ENCODE peak calls at places on chromosomes 16 and 17, in four cellular contexts. One of them, this sample, is unnamed.

GRCh38 chr16:68453816-68454215 is 5.5 kb upstream of the SMPD3 start:
- DNase-seq in heart left ventricle: no peak
- DNase-seq in GM10248: no peak
- DNase-seq in tibial artery: no peak
- DNase-seq in this sample: no peak

GRCh38 chr17:2203818-2204217 is 99.8 kb downstream of the SMG6 start:
- DNase-seq in tibial artery: no peak
- DNase-seq in heart left ventricle: no peak
- DNase-seq in GM10248: no peak
- DNase-seq in this sample: no peak

GRCh38 chr17:15998031-15998574 is 1.4 kb downstream of the ZSWIM7 start:
- DNase-seq in tibial artery: no peak
- DNase-seq in heart left ventricle: no peak
- DNase-seq in GM10248: no peak
- DNase-seq in this sample: no peak

GRCh38 chr16:66091462-66091861 is 275.0 kb upstream of the CDH5 start:
- DNase-seq in tibial artery: no peak
- DNase-seq in heart left ventricle: no peak
- DNase-seq in GM10248: no peak
- DNase-seq in this sample: no peak

GRCh38 chr17:79960788-79961522 is 74.7 kb downstream of the TBC1D16 start:
- DNase-seq in tibial artery: no peak
- DNase-seq in heart left ventricle: no peak
- DNase-seq in GM10248: no peak
- DNase-seq in this sample: no peak

GRCh38 chr17:45895304-45895968 is 1.1 kb downstream of the MAPT start:
- DNase-seq in tibial artery: no peak
- DNase-seq in heart left ventricle: peak
- DNase-seq in GM10248: no peak
- DNase-seq in this sample: peak

GRCh38 chr16:85898521-85899442 is at the start of gene IRF8:
- DNase-seq in tibial artery: peak
- DNase-seq in GM10248: peak
- DNase-seq in heart left ventricle: peak
- DNase-seq in this sample: peak

GRCh38 chr17:17189559-17189958 is 16.6 kb downstream of the PLD6 start:
- DNase-seq in heart left ventricle: no peak
- DNase-seq in GM10248: no peak
- DNase-seq in tibial artery: no peak
- DNase-seq in this sample: no peak

GRCh38 chr17:77957869-77958715 is at the start of gene TNRC6C:
- DNase-seq in GM10248: peak
- DNase-seq in tibial artery: peak
- DNase-seq in heart left ventricle: peak
- DNase-seq in this sample: peak

GRCh38 chr17:30790279-30790678 is 34.2 kb downstream of the CRLF3 start:
- DNase-seq in heart left ventricle: no peak
- DNase-seq in tibial artery: no peak
- DNase-seq in GM10248: peak
- DNase-seq in this sample: peak

GRCh38 chr17:80006339-80006720 is 29.3 kb downstream of the TBC1D16 start:
- DNase-seq in tibial artery: no peak
- DNase-seq in GM10248: no peak
- DNase-seq in heart left ventricle: no peak
- DNase-seq in this sample: no peak

GRCh38 chr16:56481468-56482112 is 30.2 kb downstream of the OGFOD1 start:
- DNase-seq in heart left ventricle: no peak
- DNase-seq in tibial artery: no peak
- DNase-seq in GM10248: no peak
- DNase-seq in this sample: no peak

GRCh38 chr16:719815-720506 is 985 bp upstream of the ANTKMT start:
- DNase-seq in GM10248: no peak
- DNase-seq in tibial artery: no peak
- DNase-seq in heart left ventricle: no peak
- DNase-seq in this sample: no peak

GRCh38 chr16:13968835-13969234 is 48.9 kb downstream of the ERCC4 start:
- DNase-seq in GM10248: no peak
- DNase-seq in heart left ventricle: no peak
- DNase-seq in tibial artery: no peak
- DNase-seq in this sample: no peak

GRCh38 chr16:87966685-87967185 is 15.5 kb downstream of the BANP start:
- DNase-seq in heart left ventricle: peak
- DNase-seq in GM10248: no peak
- DNase-seq in tibial artery: no peak
- DNase-seq in this sample: no peak

GRCh38 chr16:68434654-68435210 is 13.6 kb downstream of the SMPD3 start:
- DNase-seq in GM10248: no peak
- DNase-seq in tibial artery: no peak
- DNase-seq in heart left ventricle: no peak
- DNase-seq in this sample: no peak

GRCh38 chr16:14240216-14240843 is 169.2 kb downstream of the MRTFB start:
- DNase-seq in tibial artery: no peak
- DNase-seq in heart left ventricle: no peak
- DNase-seq in GM10248: no peak
- DNase-seq in this sample: no peak

GRCh38 chr17:57045868-57046671 is 39.0 kb upstream of the AKAP1 start:
- DNase-seq in GM10248: peak
- DNase-seq in heart left ventricle: no peak
- DNase-seq in tibial artery: no peak
- DNase-seq in this sample: peak

GRCh38 chr17:37177234-37177633 is 198.6 kb upstream of the C17orf78 start:
- DNase-seq in tibial artery: no peak
- DNase-seq in heart left ventricle: no peak
- DNase-seq in GM10248: no peak
- DNase-seq in this sample: no peak

GRCh38 chr17:71846561-71846960 is 274.3 kb upstream of the SOX9 start:
- DNase-seq in GM10248: no peak
- DNase-seq in heart left ventricle: no peak
- DNase-seq in tibial artery: no peak
- DNase-seq in this sample: no peak

GRCh38 chr17:2911035-2911754 is 115.0 kb downstream of the RAP1GAP2 start:
- DNase-seq in tibial artery: no peak
- DNase-seq in GM10248: no peak
- DNase-seq in heart left ventricle: no peak
- DNase-seq in this sample: no peak

GRCh38 chr17:59373879-59374495 is 42.5 kb downstream of the YPEL2 start:
- DNase-seq in GM10248: no peak
- DNase-seq in tibial artery: peak
- DNase-seq in heart left ventricle: no peak
- DNase-seq in this sample: no peak

GRCh38 chr17:34639706-34640425 is 60.5 kb downstream of the TMEM132E start:
- DNase-seq in GM10248: no peak
- DNase-seq in tibial artery: no peak
- DNase-seq in heart left ventricle: no peak
- DNase-seq in this sample: no peak

GRCh38 chr17:59067756-59068155 is 38.9 kb downstream of the TRIM37 start:
- DNase-seq in tibial artery: no peak
- DNase-seq in heart left ventricle: no peak
- DNase-seq in GM10248: peak
- DNase-seq in this sample: peak

GRCh38 chr17:55549140-55549539 is 37.9 kb upstream of the SMIM36 start:
- DNase-seq in heart left ventricle: no peak
- DNase-seq in GM10248: no peak
- DNase-seq in tibial artery: no peak
- DNase-seq in this sample: peak

GRCh38 chr17:2421315-2422147 is 20.7 kb upstream of the MNT start:
- DNase-seq in heart left ventricle: no peak
- DNase-seq in GM10248: no peak
- DNase-seq in tibial artery: no peak
- DNase-seq in this sample: no peak

GRCh38 chr17:49290690-49291326 is 60.2 kb upstream of the PHOSPHO1 start:
- DNase-seq in heart left ventricle: no peak
- DNase-seq in tibial artery: no peak
- DNase-seq in GM10248: no peak
- DNase-seq in this sample: no peak

GRCh38 chr16:75225678-75226515 is 7.1 kb downstream of the CTRB1 start:
- DNase-seq in heart left ventricle: peak
- DNase-seq in GM10248: no peak
- DNase-seq in tibial artery: no peak
- DNase-seq in this sample: no peak

GRCh38 chr17:32695864-32696263 is 181.1 kb downstream of the MYO1D start:
- DNase-seq in tibial artery: no peak
- DNase-seq in GM10248: no peak
- DNase-seq in heart left ventricle: no peak
- DNase-seq in this sample: no peak

GRCh38 chr16:49588729-49589384 is 215.3 kb downstream of the C16orf78 start:
- DNase-seq in GM10248: no peak
- DNase-seq in tibial artery: peak
- DNase-seq in heart left ventricle: peak
- DNase-seq in this sample: no peak

GRCh38 chr16:86382774-86383407 is 127.4 kb upstream of the FOXF1 start:
- DNase-seq in tibial artery: no peak
- DNase-seq in GM10248: no peak
- DNase-seq in heart left ventricle: no peak
- DNase-seq in this sample: no peak

GRCh38 chr16:3690991-3691720 is 26.2 kb downstream of the TRAP1 start:
- DNase-seq in GM10248: no peak
- DNase-seq in tibial artery: peak
- DNase-seq in heart left ventricle: peak
- DNase-seq in this sample: no peak

GRCh38 chr16:66205287-66206167 is 161.0 kb upstream of the CDH5 start:
- DNase-seq in GM10248: no peak
- DNase-seq in tibial artery: no peak
- DNase-seq in heart left ventricle: no peak
- DNase-seq in this sample: no peak

GRCh38 chr17:29005936-29006438 is at the start of gene SEZ6:
- DNase-seq in tibial artery: peak
- DNase-seq in GM10248: peak
- DNase-seq in heart left ventricle: peak
- DNase-seq in this sample: peak
- TF ChIP-seq CTCF in tibial artery: no peak
- TF ChIP-seq CTCF in GM10248: no peak
- TF ChIP-seq CTCF in heart left ventricle: no peak
- TF ChIP-seq CTCF in this sample: no peak

DNA sequence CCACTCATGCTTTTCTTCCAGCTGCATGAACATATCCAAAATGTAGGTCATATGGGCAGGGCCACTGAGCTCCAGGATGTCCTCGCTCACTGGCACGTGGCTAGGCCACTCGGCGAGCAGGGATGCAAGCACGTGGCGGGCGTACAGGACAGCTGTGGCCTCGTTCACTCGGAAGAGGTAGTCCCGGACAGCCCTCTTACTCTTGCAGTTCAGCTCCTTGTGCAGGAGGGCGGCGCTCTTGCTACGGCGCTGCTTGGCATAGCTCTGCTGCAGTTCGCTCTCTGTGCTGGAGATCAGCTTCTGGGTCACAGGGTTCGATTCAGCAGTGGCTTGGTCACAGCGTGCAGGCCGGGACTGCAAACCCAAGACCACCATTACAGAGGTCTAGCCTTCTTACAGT is 53.1 kb upstream of the ATP2A3 start:
- DNase-seq in GM10248: no peak
- DNase-seq in tibial artery: no peak
- DNase-seq in heart left ventricle: no peak
- DNase-seq in this sample: no peak
- TF ChIP-seq CTCF in GM10248: peak
- TF ChIP-seq CTCF in tibial artery: no peak
- TF ChIP-seq CTCF in heart left ventricle: no peak
- TF ChIP-seq CTCF in this sample: peak

GRCh38 chr17:81693491-81694360 is 9.4 kb upstream of the MRPL12 start:
- DNase-seq in heart left ventricle: no peak
- DNase-seq in GM10248: no peak
- DNase-seq in tibial artery: no peak
- DNase-seq in this sample: no peak
- TF ChIP-seq CTCF in heart left ventricle: no peak
- TF ChIP-seq CTCF in GM10248: no peak
- TF ChIP-seq CTCF in tibial artery: no peak
- TF ChIP-seq CTCF in this sample: no peak

DNA sequence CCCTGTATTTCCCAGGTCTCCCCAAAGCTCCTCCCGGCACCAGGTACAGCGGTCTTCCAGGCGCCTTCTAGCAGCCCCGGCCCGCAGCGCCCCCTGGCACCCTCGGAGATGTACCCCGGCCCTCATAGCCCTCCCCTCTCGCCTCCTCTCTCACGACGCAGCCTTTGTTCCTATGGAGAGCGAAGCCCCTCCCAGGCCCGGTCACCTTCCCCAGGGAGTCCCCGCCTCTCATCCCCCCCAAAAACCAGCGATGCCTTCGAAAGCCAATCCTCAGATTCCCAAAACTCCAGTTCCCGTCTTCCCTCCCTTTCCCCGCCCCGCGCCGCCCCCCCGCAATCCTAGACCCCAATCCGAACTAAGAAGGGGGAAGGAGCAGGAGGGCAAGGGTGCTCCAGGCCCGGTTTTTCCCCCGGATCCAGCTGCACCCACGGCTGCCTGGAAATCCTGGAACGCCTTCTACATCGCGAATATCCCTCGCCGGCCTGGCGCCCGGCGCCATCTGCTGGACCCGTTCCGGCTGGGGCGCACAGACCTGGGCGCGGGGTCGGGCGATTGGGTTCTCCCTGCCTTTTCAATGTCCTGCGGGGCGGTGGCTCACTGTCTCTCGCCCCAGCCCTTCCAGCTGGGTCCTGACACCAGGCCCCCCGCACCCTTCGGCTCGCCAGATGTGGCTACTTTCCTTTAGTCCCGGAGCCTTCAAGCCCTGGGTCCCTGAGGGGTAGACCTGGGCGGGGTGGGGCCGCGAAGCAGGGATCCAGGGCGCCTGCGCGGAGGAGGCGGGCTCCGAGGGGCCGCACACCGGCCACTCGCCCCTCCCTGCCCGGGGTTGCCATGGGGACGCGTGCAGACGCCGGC is at the start of gene DNAH2:
- DNase-seq in heart left ventricle: peak
- DNase-seq in GM10248: peak
- DNase-seq in tibial artery: peak
- DNase-seq in this sample: peak
- TF ChIP-seq CTCF in heart left ventricle: peak
- TF ChIP-seq CTCF in GM10248: peak
- TF ChIP-seq CTCF in tibial artery: peak
- TF ChIP-seq CTCF in this sample: no peak

GRCh38 chr17:62823111-62823895 is 15.2 kb upstream of the MARCHF10 start:
- DNase-seq in heart left ventricle: no peak
- DNase-seq in tibial artery: no peak
- DNase-seq in GM10248: no peak
- DNase-seq in this sample: no peak
- TF ChIP-seq CTCF in heart left ventricle: no peak
- TF ChIP-seq CTCF in tibial artery: no peak
- TF ChIP-seq CTCF in GM10248: no peak
- TF ChIP-seq CTCF in this sample: no peak

DNA sequence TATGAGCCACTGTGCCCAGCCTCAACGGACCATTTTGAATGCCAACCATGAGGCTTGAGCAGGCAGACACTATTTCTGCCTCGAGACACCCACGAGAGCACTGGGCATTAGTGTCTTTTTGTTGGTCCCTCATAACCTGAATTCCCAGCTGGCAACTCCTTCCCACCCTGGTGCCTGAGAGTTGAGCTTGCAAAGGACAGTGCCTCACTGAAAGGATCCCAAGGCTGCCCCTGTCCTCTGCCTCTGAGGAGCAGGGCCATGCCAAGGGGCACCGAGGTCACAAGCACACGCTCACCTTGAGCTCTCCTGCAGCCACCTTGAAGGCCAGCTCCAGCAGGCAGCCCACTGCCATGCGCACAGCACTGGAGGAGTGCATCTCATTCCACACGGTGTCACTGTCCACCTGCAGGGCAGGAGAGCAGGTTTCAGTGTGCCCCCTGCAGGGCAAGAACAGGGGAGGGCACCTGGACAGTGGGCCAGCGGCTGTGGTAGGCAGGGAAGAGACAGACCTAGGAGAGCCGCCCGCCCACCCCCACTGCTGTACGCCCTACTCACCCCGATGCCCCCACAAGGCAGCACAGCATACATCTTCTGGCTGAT is 12.8 kb downstream of the G6PC3 start:
- DNase-seq in tibial artery: no peak
- DNase-seq in GM10248: no peak
- DNase-seq in heart left ventricle: no peak
- DNase-seq in this sample: no peak
- TF ChIP-seq CTCF in tibial artery: peak
- TF ChIP-seq CTCF in GM10248: peak
- TF ChIP-seq CTCF in heart left ventricle: no peak
- TF ChIP-seq CTCF in this sample: peak